ENCODE peak calls at places on chromosomes 6 and 20, in eight cellular contexts. F is astrocyte, S is pancreas, A is tibial artery, X is epithelial cell of esophagus, G is RWPE2, Y is GM23338, C is upper lobe of right lung. K is an unnamed sample.

GRCh38 chr20:38670786-38671185 is 53.5 kb upstream of the SLC32A1 start:
- DNase-seq in F (no peak), S (no peak), A (no peak), X (no peak), G (peak), Y (no peak), C (no peak), K (no peak)

GRCh38 chr6:112150363-112150762 is 63.0 kb downstream of the FAM229B start:
- DNase-seq in F (no peak), S (no peak), A (no peak), X (peak), G (no peak), Y (no peak), C (no peak), K (peak)

GRCh38 chr6:149031545-149032317 is 284.9 kb downstream of the UST start:
- DNase-seq in F (peak), S (no peak), A (no peak), X (peak), G (peak), Y (no peak), C (no peak), K (peak)

GRCh38 chr20:17895641-17896246 is 72.8 kb downstream of the SNX5 start:
- DNase-seq in F (peak), S (no peak), A (peak), X (peak), G (no peak), Y (peak), C (peak), K (peak)

GRCh38 chr6:50836231-50836630 is 17.6 kb downstream of the TFAP2B start:
- DNase-seq in F (no peak), S (no peak), A (no peak), X (no peak), G (no peak), Y (no peak), C (no peak), K (no peak)

GRCh38 chr6:107823047-107823557 is 1.0 kb downstream of the SCML4 start:
- DNase-seq in F (no peak), S (no peak), A (no peak), X (no peak), G (no peak), Y (no peak), C (no peak), K (no peak)

GRCh38 chr20:63331741-63332400 is 29.3 kb downstream of the CHRNA4 start:
- DNase-seq in F (no peak), S (no peak), A (no peak), X (no peak), G (no peak), Y (no peak), C (no peak), K (no peak)

GRCh38 chr6:167796668-167797031 is 30.1 kb upstream of the AFDN start:
- DNase-seq in F (no peak), S (no peak), A (no peak), X (no peak), G (no peak), Y (no peak), C (no peak), K (no peak)

GRCh38 chr20:34262488-34263288 is 21.5 kb downstream of the ASIP start:
- DNase-seq in F (peak), S (no peak), A (no peak), X (peak), G (no peak), Y (no peak), C (peak), K (peak)

GRCh38 chr20:51230727-51231126 is 207.8 kb upstream of the KCNG1 start:
- DNase-seq in F (no peak), S (no peak), A (no peak), X (no peak), G (peak), Y (no peak), C (no peak), K (no peak)

GRCh38 chr6:4786936-4787504 is 10.8 kb downstream of the CDYL start:
- DNase-seq in F (no peak), S (no peak), A (no peak), X (no peak), G (no peak), Y (peak), C (no peak), K (no peak)

GRCh38 chr6:98977606-98978292 is 30.0 kb upstream of the FBXL4 start:
- DNase-seq in F (no peak), S (no peak), A (no peak), X (no peak), G (no peak), Y (no peak), C (no peak), K (no peak)

GRCh38 chr6:136501514-136501913 is 48.7 kb downstream of the MAP7 start:
- DNase-seq in F (no peak), S (no peak), A (no peak), X (no peak), G (no peak), Y (no peak), C (no peak), K (no peak)

GRCh38 chr20:5913166-5913565 is 37.2 kb downstream of the TRMT6 start:
- DNase-seq in F (no peak), S (no peak), A (no peak), X (no peak), G (no peak), Y (no peak), C (no peak), K (no peak)

GRCh38 chr6:168122011-168122410 is 43.0 kb upstream of the FRMD1 start:
- DNase-seq in F (no peak), S (no peak), A (no peak), X (no peak), G (peak), Y (no peak), C (no peak), K (no peak)

GRCh38 chr6:81067057-81067456 is 685.4 kb downstream of the TENT5A start:
- DNase-seq in F (peak), S (no peak), A (no peak), X (no peak), G (no peak), Y (no peak), C (no peak), K (no peak)

GRCh38 chr20:5557123-5557522 is 193.1 kb upstream of the SHLD1 start:
- DNase-seq in F (peak), S (no peak), A (peak), X (peak), G (no peak), Y (peak), C (no peak), K (peak)

GRCh38 chr20:35093245-35093884 is 758 bp upstream of the TRPC4AP start:
- DNase-seq in F (peak), S (no peak), A (no peak), X (peak), G (no peak), Y (no peak), C (no peak), K (peak)

GRCh38 chr20:50744143-50744792 is 12.9 kb downstream of the PARD6B start:
- DNase-seq in F (peak), S (peak), A (peak), X (peak), G (no peak), Y (peak), C (no peak), K (peak)

GRCh38 chr6:35687658-35688604 is 784 bp downstream of the FKBP5 start:
- DNase-seq in F (peak), S (peak), A (peak), X (peak), G (peak), Y (peak), C (peak), K (peak)

GRCh38 chr6:70423189-70424133 is 10.2 kb downstream of the FAM135A start:
- DNase-seq in F (no peak), S (no peak), A (no peak), X (no peak), G (no peak), Y (no peak), C (no peak), K (no peak)

DNA sequence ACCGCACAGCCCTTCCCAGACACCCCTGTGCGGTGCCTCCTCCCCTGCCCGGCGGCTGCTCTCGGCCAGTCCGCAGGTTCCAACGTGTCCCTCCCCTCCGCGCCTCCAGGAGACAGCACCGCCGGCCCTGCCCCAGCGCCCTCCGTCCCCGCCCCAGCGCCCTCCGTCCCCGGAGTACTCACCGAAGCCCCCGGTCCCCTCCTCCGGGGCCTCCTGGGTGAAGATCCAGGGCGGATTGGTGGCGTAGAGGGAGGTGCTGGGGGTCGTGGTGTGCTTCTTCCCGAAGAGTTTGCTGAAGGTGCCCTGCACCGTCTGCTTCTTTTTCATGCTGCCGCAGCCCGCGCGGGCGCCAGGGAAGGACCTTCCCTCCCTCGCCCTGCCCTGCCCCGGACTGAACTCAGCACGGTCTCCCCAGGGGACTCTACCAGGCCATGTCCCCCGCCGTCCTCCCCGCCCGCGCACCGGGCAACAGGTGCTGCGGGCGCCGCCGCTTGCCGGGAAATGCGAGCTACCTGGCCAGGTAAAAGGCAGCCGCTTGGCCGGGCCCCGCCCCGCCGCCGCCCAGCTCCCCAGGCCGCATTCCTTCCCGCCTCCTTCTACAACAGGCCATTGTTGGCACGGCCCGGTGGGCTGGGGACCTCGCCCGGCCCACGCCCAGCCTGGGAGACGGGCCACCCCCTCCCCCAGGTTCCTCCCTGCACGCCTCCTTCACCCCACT is at the start of gene C6orf132:
- DNase-seq in F (no peak), S (peak), A (no peak), X (peak), G (peak), Y (peak), C (peak), K (no peak)
- H3K4me3 ChIP-seq in F (peak), S (peak), A (peak), X (peak), G (peak), Y (peak), C (peak), K (peak)

GRCh38 chr6:87700729-87701675 is 1.0 kb downstream of the AKIRIN2 start:
- DNase-seq in F (peak), S (peak), A (no peak), X (peak), G (no peak), Y (peak), C (no peak), K (peak)
- TF ChIP-seq CTCF in F (no peak), S (no peak), A (no peak), X (no peak), G (peak), Y (no peak), C (no peak), K (no peak)

DNA sequence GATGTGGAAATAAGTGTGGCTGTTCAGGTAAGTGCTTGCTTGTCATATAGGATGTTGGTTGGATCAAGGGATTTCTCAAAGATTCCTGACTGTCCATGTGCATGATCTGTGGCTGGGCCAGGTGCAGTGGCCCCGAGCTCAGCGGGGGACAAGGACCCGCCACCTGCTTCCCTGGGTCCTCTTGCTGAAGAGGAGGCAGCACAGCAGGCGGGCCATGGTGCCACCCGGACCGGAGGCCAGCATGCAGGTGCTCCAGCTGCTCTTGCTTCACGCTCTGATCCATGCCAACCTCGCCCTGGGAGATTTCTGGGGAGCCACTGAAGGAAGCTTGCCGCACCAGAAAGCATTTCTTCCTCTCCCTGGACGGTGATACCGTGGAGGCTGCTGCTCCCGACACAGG is 173.8 kb downstream of the HIVEP2 start:
- DNase-seq in F (no peak), S (no peak), A (no peak), X (no peak), G (no peak), Y (no peak), C (no peak), K (no peak)
- H3K4me3 ChIP-seq in F (no peak), S (no peak), A (no peak), X (no peak), G (no peak), Y (no peak), C (no peak), K (no peak)

GRCh38 chr20:62209850-62210495 is 10.1 kb downstream of the HRH3 start:
- DNase-seq in F (no peak), S (no peak), A (no peak), X (no peak), G (no peak), Y (no peak), C (no peak), K (no peak)
- TF ChIP-seq CTCF in F (no peak), S (no peak), A (no peak), X (no peak), G (no peak), Y (peak), C (no peak), K (no peak)

GRCh38 chr20:15511551-15511950 is 1061.7 kb downstream of the KIF16B start:
- DNase-seq in F (no peak), S (no peak), A (no peak), X (no peak), G (no peak), Y (no peak), C (no peak), K (no peak)
- H3K4me3 ChIP-seq in F (no peak), S (no peak), A (no peak), X (no peak), G (no peak), Y (no peak), C (no peak), K (no peak)

GRCh38 chr6:87066449-87067288 is 28.2 kb downstream of the CGA start:
- DNase-seq in F (peak), S (peak), A (no peak), X (peak), G (no peak), Y (peak), C (no peak), K (peak)
- TF ChIP-seq CTCF in F (peak), S (no peak), A (no peak), X (peak), G (peak), Y (peak), C (peak), K (peak)

GRCh38 chr6:27239258-27239657 is 8.2 kb upstream of the PRSS16 start:
- DNase-seq in F (no peak), S (no peak), A (no peak), X (no peak), G (no peak), Y (no peak), C (no peak), K (no peak)
- H3K4me3 ChIP-seq in F (no peak), S (no peak), A (no peak), X (no peak), G (no peak), Y (peak), C (no peak), K (no peak)

GRCh38 chr6:89284081-89284480 is 31.0 kb downstream of the GABRR2 start:
- DNase-seq in F (no peak), S (no peak), A (no peak), X (no peak), G (no peak), Y (no peak), C (no peak), K (no peak)

GRCh38 chr6:89278956-89279355 is 36.1 kb downstream of the GABRR2 start:
- DNase-seq in F (no peak), S (no peak), A (no peak), X (no peak), G (no peak), Y (no peak), C (no peak), K (no peak)

GRCh38 chr6:89284963-89285735 is 29.9 kb downstream of the GABRR2 start:
- DNase-seq in F (no peak), S (peak), A (no peak), X (no peak), G (no peak), Y (no peak), C (no peak), K (no peak)

GRCh38 chr6:89282749-89283148 is 32.4 kb downstream of the GABRR2 start:
- DNase-seq in F (no peak), S (no peak), A (no peak), X (no peak), G (no peak), Y (no peak), C (no peak), K (no peak)

DNA sequence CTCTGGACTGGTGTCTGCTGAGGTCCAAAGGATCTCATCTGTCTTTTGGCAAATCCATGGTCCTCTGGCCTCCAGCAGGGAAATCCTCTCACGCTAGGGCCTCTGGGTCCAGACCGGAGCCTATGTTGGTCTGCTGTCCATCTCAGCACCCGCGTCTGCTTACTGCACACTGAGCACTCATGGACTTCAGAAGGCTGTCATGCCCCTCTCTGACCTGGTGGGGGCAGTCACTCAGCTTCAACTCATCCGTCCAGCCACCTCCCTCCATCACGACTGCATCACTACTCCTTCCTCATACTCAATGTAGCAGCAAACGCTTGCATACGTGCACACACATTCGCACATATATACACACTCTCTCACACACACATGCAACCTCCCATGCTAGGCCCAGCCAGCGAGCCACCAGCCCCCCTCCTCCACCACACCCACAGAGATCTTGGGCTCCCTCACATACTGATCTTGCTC is 33.3 kb downstream of the GABRR2 start:
- DNase-seq in F (peak), S (no peak), A (no peak), X (peak), G (no peak), Y (peak), C (no peak), K (peak)
- TF ChIP-seq CTCF in F (peak), S (no peak), A (no peak), X (peak), G (no peak), Y (peak), C (peak), K (peak)

K was measured in fibroblast of the aortic adventitia.